ENCODE peak calls at places on chromosomes 13 and 19, in nine cellular contexts. O is transverse colon, A is stomach, L is suprapubic skin, D is K562, G is H1, E is HepG2, I is GM12878, P is sigmoid colon. U is an unnamed sample.

GRCh38 chr13:93169980-93170379 is 56.6 kb upstream of the GPC6 start:
- DNase-seq in O (no peak), A (no peak), L (no peak), D (no peak), G (no peak), E (peak), I (no peak), P (no peak), U (no peak)

GRCh38 chr19:7905298-7905697 is 1.6 kb downstream of the MAP2K7 start:
- DNase-seq in O (peak), A (no peak), L (no peak), D (no peak), G (no peak), E (no peak), I (no peak), P (no peak), U (no peak)

GRCh38 chr19:27744926-27745844 is 1467.8 kb downstream of the UQCRFS1 start:
- DNase-seq in O (no peak), A (peak), L (peak), D (no peak), G (no peak), E (no peak), I (no peak), P (peak), U (no peak)

GRCh38 chr19:2289714-2290435 is 7.9 kb upstream of the PEAK3 start:
- DNase-seq in O (peak), A (peak), L (no peak), D (peak), G (no peak), E (no peak), I (peak), P (no peak), U (peak)

GRCh38 chr13:42836930-42837329 is 55.5 kb downstream of the FAM216B start:
- DNase-seq in O (peak), A (no peak), L (no peak), D (no peak), G (no peak), E (no peak), I (no peak), P (no peak), U (no peak)

GRCh38 chr19:29019403-29019802 is 193.5 kb downstream of the UQCRFS1 start:
- DNase-seq in O (no peak), A (no peak), L (no peak), D (no peak), G (no peak), E (no peak), I (no peak), P (no peak), U (no peak)

GRCh38 chr19:1355974-1356865 is 27.5 kb upstream of the NDUFS7 start:
- DNase-seq in O (peak), A (no peak), L (no peak), D (no peak), G (no peak), E (no peak), I (no peak), P (no peak), U (no peak)

GRCh38 chr19:33521480-33522370 is at the start of gene PEPD:
- DNase-seq in O (peak), A (peak), L (peak), D (peak), G (peak), E (peak), I (peak), P (peak), U (peak)

GRCh38 chr19:3746371-3747056 is 15.0 kb downstream of the APBA3 start:
- DNase-seq in O (no peak), A (no peak), L (no peak), D (no peak), G (no peak), E (no peak), I (no peak), P (no peak), U (no peak)

GRCh38 chr13:97295279-97296182 is 73.4 kb downstream of the MBNL2 start:
- DNase-seq in O (no peak), A (no peak), L (no peak), D (no peak), G (no peak), E (no peak), I (no peak), P (no peak), U (no peak)

GRCh38 chr19:45469132-45469834 is 1.5 kb downstream of the FOSB start:
- DNase-seq in O (peak), A (peak), L (peak), D (peak), G (peak), E (peak), I (peak), P (peak), U (peak)

GRCh38 chr19:44903216-44903601 is 2.4 kb upstream of the APOE start:
- DNase-seq in O (no peak), A (no peak), L (no peak), D (no peak), G (no peak), E (no peak), I (no peak), P (no peak), U (no peak)

GRCh38 chr13:48478401-48478800 is 54.5 kb downstream of the RCBTB2 start:
- DNase-seq in O (no peak), A (no peak), L (no peak), D (no peak), G (no peak), E (no peak), I (no peak), P (no peak), U (no peak)

GRCh38 chr13:74929436-74929835 is 552.5 kb downstream of the TBC1D4 start:
- DNase-seq in O (no peak), A (no peak), L (no peak), D (no peak), G (no peak), E (no peak), I (no peak), P (no peak), U (no peak)

GRCh38 chr19:6273701-6274601 is 5.8 kb downstream of the MLLT1 start:
- DNase-seq in O (peak), A (peak), L (peak), D (peak), G (no peak), E (peak), I (no peak), P (peak), U (peak)

GRCh38 chr19:29664753-29665214 is 477 bp upstream of the PLEKHF1 start:
- DNase-seq in O (no peak), A (no peak), L (no peak), D (no peak), G (no peak), E (no peak), I (no peak), P (no peak), U (no peak)

GRCh38 chr19:7394728-7395359 is 46.1 kb downstream of the ARHGEF18 start:
- DNase-seq in O (peak), A (peak), L (peak), D (peak), G (peak), E (peak), I (peak), P (peak), U (peak)

GRCh38 chr19:31102674-31103073 is 246.6 kb downstream of the TSHZ3 start:
- DNase-seq in O (no peak), A (no peak), L (no peak), D (no peak), G (no peak), E (no peak), I (no peak), P (no peak), U (no peak)

GRCh38 chr13:77267362-77267761 is 59.5 kb downstream of the MYCBP2 start:
- DNase-seq in O (no peak), A (no peak), L (no peak), D (no peak), G (no peak), E (no peak), I (no peak), P (no peak), U (no peak)

GRCh38 chr13:45538382-45538781 is 73.6 kb downstream of the COG3 start:
- DNase-seq in O (no peak), A (no peak), L (no peak), D (no peak), G (no peak), E (no peak), I (no peak), P (no peak), U (no peak)

GRCh38 chr19:33813391-33814101 is 16.9 kb downstream of the KCTD15 start:
- DNase-seq in O (no peak), A (no peak), L (no peak), D (no peak), G (no peak), E (no peak), I (no peak), P (peak), U (no peak)

GRCh38 chr19:8478605-8479004 is 23.8 kb downstream of the PRAM1 start:
- DNase-seq in O (no peak), A (no peak), L (no peak), D (no peak), G (no peak), E (no peak), I (no peak), P (no peak), U (no peak)

GRCh38 chr19:41409288-41409687 is 11.7 kb downstream of the BCKDHA start:
- DNase-seq in O (no peak), A (peak), L (no peak), D (peak), G (no peak), E (peak), I (no peak), P (no peak), U (peak)
- TF ChIP-seq POLR2A in O (no peak), A (no peak), L (no peak), D (no peak), G (no peak), E (no peak), I (no peak), P (no peak), U (no peak)

GRCh38 chr19:13817615-13818371 is 22.6 kb downstream of the ZSWIM4 start:
- DNase-seq in O (peak), A (peak), L (peak), D (peak), G (peak), E (no peak), I (no peak), P (no peak), U (peak)
- TF ChIP-seq EP300 in O (no peak), A (no peak), L (no peak), D (no peak), G (peak), E (no peak), I (no peak), P (no peak), U (no peak)

DNA sequence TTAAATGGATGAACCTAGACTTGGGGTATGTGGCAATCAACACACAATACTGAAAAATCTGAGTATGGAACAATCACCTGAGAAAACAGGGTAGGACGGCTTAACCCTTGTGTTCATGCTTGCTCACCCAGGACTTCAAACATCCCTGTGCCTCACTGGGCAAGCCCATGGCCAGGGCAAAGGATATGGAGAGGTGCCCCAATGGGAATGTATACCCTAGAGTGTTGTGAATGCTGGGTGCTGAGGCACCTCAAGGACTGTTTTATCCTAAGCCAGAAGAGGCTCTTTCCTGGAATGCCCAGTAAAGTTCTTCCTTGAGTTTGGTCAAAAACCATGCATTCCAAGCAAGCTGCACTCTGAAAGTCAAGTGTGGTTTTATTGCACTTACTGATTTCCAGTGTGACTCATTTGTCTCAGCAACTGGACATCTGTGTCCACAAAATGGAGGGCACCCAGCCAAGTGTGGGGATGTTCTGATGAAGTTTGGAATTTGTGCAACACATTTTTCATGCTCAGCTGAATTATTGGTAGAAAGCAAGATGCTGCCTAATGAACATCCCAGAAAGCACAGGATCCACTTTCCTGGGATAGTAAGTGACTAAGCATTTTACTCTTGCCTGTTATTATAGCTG is 531.3 kb downstream of the RFC3 start:
- DNase-seq in O (peak), A (no peak), L (peak), D (no peak), G (no peak), E (no peak), I (no peak), P (peak), U (no peak)
- TF ChIP-seq POLR2AphosphoS5 in O (no peak), A (no peak), L (no peak), D (no peak), G (no peak), E (no peak), I (no peak), P (no peak), U (no peak)

DNA sequence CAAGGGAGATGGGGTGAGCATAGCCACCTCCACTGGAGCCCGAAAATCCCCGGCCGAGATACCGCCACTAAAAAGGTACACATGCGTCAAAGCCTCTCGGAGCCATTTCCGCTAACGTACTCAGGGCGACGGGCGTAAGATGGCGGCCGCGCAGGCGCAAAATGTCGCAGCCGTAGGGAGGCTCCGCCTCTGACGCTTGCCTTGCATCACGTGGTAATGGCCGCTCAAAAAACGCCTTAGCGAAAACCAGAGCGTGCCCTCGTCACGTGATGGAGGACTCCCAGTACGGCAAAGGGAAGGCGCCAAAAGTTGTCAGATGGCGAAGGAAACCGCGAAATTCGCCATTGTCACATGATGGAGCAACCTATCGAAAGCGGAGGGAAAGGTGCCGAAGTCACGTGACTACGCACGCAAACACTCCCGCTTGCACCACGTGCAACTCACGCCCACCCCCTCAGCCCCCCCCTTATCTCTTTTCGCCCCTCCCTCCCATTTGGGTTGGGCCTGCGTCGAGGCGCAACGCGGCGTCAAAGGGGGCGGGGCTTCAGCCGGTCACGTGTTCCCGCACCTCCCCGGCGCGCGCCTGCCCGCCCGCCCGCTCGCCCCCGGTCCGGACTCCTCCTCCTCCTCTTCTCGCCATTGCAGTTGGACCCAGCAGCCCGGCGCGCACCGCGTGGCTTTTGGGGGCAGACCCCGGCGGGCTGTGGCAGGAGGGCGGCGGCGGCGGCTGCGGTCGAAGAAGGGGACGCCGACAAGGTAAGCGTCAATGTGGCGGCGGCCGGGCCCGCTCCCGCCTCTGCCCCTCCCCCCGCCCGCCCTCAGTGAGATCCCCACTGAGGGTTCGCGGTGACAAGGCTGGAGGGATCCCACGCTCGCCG is at the start of gene ILF3:
- DNase-seq in O (peak), A (peak), L (peak), D (peak), G (peak), E (peak), I (peak), P (peak), U (peak)
- TF ChIP-seq POLR2A in O (peak), A (no peak), L (peak), D (peak), G (peak), E (peak), I (peak), P (peak), U (peak)

GRCh38 chr13:53250272-53250875 is 221.8 kb downstream of the OLFM4 start:
- DNase-seq in O (no peak), A (no peak), L (no peak), D (peak), G (no peak), E (peak), I (peak), P (no peak), U (no peak)
- TF ChIP-seq EP300 in O (no peak), A (no peak), L (no peak), D (no peak), G (no peak), E (no peak), I (no peak), P (no peak), U (no peak)

GRCh38 chr19:48565090-48565489 is 13.1 kb downstream of the SULT2B1 start:
- DNase-seq in O (no peak), A (no peak), L (no peak), D (no peak), G (no peak), E (peak), I (no peak), P (no peak), U (no peak)
- TF ChIP-seq POLR2AphosphoS5 in O (no peak), A (no peak), L (no peak), D (no peak), G (no peak), E (no peak), I (no peak), P (no peak), U (no peak)

U was measured in upper lobe of left lung.